ENCODE peak calls at places on chromosomes 13 and 19, in four cellular contexts. S is A673, Z is AG04450, B is SJCRH30. D is an unnamed sample.

GRCh38 chr19:49512970-49513745 is 697 bp downstream of the FCGRT start:
- DNase-seq in S (peak; percentile 86), B (peak; percentile 71), Z (no peak), D (peak; percentile 51)

GRCh38 chr13:32846556-32846955 is 169.7 kb upstream of the KL start:
- DNase-seq in Z (no peak), S (no peak), B (no peak), D (no peak)

GRCh38 chr13:104975272-104975671 is 1560.2 kb downstream of the EFNB2 start:
- DNase-seq in Z (no peak), S (no peak), B (no peak), D (no peak)

GRCh38 chr19:43809762-43810696 is 7.8 kb upstream of the LYPD5 start:
- DNase-seq in S (peak; percentile 73), B (no peak), Z (peak; percentile 32), D (no peak)

GRCh38 chr13:23790591-23791170 is 98.5 kb downstream of the MIPEP start:
- DNase-seq in B (peak; percentile 62), Z (no peak), S (no peak), D (no peak)

GRCh38 chr13:33642374-33643065 is 175.4 kb upstream of the RFC3 start:
- DNase-seq in Z (peak; percentile 88), B (no peak), S (peak; percentile 16), D (no peak)

GRCh38 chr19:37778613-37779138 is 710 bp downstream of the ZNF573 start:
- DNase-seq in S (peak; percentile 12), Z (no peak), B (peak; percentile 24), D (no peak)

GRCh38 chr13:101489635-101490034 is 37.2 kb downstream of the ITGBL1 start:
- DNase-seq in Z (no peak), B (no peak), S (no peak), D (no peak)

GRCh38 chr19:51066393-51066792 is 1.5 kb upstream of the KLK13 start:
- DNase-seq in B (no peak), Z (no peak), S (no peak), D (no peak)
- H3K27me3 ChIP-seq in B (no peaks in the 10 kb centered on the region), Z (no peaks in the 10 kb centered on the region), S (peaks cover 42% of the 10 kb centered on the region), D (peaks cover 84% of the 10 kb centered on the region)

DNA sequence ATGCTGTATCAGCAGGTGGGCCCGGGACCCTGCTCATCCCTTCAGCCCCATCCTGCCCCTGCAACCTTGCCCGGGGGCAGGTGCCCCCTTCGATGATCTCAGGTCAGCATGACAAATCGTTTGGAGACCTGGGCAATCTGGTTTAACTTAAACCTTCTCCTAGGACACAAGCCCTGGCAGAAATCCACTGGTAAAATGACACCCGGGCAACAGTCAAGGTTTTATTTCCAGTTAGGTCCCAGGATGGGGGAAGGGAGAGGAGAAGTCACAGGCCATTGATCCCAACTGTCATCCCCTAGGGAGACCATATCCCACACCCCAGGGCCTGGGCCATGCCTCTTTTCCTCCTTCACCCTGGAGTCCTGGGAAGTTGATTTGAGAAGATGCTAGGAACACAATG is 1.8 kb upstream of the PLIN5 start:
- DNase-seq in B (no peak), Z (no peak), S (no peak), D (peak; percentile 44)
- H3K27me3 ChIP-seq in B (peaks cover 3% of the 10 kb centered on the region), Z (peaks cover 25% of the 10 kb centered on the region), S (no peaks in the 10 kb centered on the region), D (no peaks in the 10 kb centered on the region)

GRCh38 chr13:110045919-110046318 is 259.5 kb upstream of the IRS2 start:
- DNase-seq in B (no peak), S (no peak), Z (no peak), D (no peak)

GRCh38 chr13:110044521-110045200 is 258.3 kb upstream of the IRS2 start:
- DNase-seq in Z (no peak), S (peak; percentile 66), B (no peak), D (no peak)

GRCh38 chr13:110047511-110047910 is 259.4 kb downstream of the COL4A1 start:
- DNase-seq in Z (peak; percentile 72), B (no peak), S (no peak), D (no peak)

GRCh38 chr13:110042253-110042652 is 255.9 kb upstream of the IRS2 start:
- DNase-seq in S (peak; percentile 49), Z (no peak), B (no peak), D (no peak)

DNA sequence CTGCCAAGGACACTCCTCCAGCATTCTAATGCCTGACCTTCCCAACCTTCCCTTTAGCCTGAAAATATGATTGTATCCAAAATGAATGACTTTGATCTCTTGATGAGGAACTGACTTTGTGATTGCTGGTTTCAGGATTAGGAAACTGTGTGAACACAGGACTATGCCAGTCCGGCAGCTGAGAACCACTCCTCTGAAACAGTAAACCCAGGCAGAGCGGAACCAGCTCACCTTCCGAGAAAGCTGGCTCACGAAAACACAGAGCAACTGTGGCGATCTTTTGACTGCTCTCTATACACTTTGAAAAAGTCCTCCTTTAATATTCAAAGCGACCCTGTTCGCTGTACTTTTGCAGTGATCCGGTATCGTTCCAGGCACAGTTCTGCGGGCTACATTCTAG is 258.8 kb upstream of the IRS2 start:
- DNase-seq in S (no peak), Z (no peak), B (no peak), D (no peak)
- H3K27me3 ChIP-seq in S (peaks cover 43% of the 10 kb centered on the region), Z (no peaks in the 10 kb centered on the region), B (no peaks in the 10 kb centered on the region), D (no peaks in the 10 kb centered on the region)

DNA sequence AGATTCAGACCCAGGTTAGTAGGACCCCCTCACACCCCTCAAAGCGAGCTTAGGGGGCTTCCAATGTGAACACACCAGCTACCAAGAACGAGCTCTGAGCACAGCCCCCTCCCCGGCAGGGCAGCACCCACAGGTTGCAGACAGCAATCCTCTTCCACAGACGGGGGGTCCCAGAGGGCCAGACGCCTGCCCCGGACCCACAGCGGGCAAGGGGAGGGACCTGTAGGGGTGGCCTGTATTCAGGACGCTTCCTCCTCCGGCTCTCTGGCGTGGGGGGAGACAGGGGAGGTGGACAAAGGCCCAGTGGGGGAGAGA is 4.8 kb downstream of the TTYH1 start:
- DNase-seq in S (no peak), B (no peak), Z (no peak), D (no peak)
- H3K27me3 ChIP-seq in S (peaks cover 15% of the 10 kb centered on the region), B (peaks cover 28% of the 10 kb centered on the region), Z (peaks cover 49% of the 10 kb centered on the region), D (peaks cover 6% of the 10 kb centered on the region)

GRCh38 chr13:112961457-112962369 is 7.3 kb upstream of the MCF2L start:
- DNase-seq in S (no peak), Z (no peak), B (no peak), D (no peak)

GRCh38 chr13:112959206-112959605 is 9.8 kb upstream of the MCF2L start:
- DNase-seq in Z (no peak), B (peak; percentile 75), S (no peak), D (no peak)

GRCh38 chr13:112959701-112960542 is 9.1 kb upstream of the MCF2L start:
- DNase-seq in Z (no peak), B (no peak), S (no peak), D (no peak)

GRCh38 chr13:112962396-112962795 is 6.6 kb upstream of the MCF2L start:
- DNase-seq in Z (no peak), B (no peak), S (no peak), D (no peak)

GRCh38 chr13:112960671-112961070 is 8.3 kb upstream of the MCF2L start:
- DNase-seq in S (no peak), Z (no peak), B (no peak), D (no peak)
- H3K27me3 ChIP-seq in S (peaks cover 6% of the 10 kb centered on the region), Z (peaks cover 38% of the 10 kb centered on the region), B (no peaks in the 10 kb centered on the region), D (no peaks in the 10 kb centered on the region)

GRCh38 chr19:50554212-50554611 is 14.0 kb downstream of the LRRC4B start:
- DNase-seq in B (no peak), Z (no peak), S (no peak), D (no peak)
- H3K27me3 ChIP-seq in B (peaks cover 31% of the 10 kb centered on the region), Z (peaks cover 19% of the 10 kb centered on the region), S (no peaks in the 10 kb centered on the region), D (no peaks in the 10 kb centered on the region)

GRCh38 chr19:29016353-29016752 is 196.6 kb downstream of the UQCRFS1 start:
- DNase-seq in Z (no peak), S (no peak), B (no peak), D (no peak)
- H3K27me3 ChIP-seq in Z (no peaks in the 10 kb centered on the region), S (no peaks in the 10 kb centered on the region), B (peaks cover 11% of the 10 kb centered on the region), D (peaks cover 80% of the 10 kb centered on the region)

D was measured in WERI-Rb-1.